ENCODE peak calls at places on chromosome 11, in five cellular contexts. One of them, this sample, is unnamed. For H4K20me1, the result is how much of the 10 kb centered on the place peaks cover.

GRCh38 chr11:116534270-116534975 is 238.4 kb downstream of the BUD13 start:
- DNase-seq in keratinocyte: no peak
- DNase-seq in fibroblast of lung: no peak
- DNase-seq in GM23248: no peak
- DNase-seq in MM.1S: no peak
- DNase-seq in this sample: no peak

GRCh38 chr11:118060879-118061278 is 16.0 kb upstream of the TMPRSS4 start:
- DNase-seq in MM.1S: no peak
- DNase-seq in GM23248: no peak
- DNase-seq in keratinocyte: no peak
- DNase-seq in fibroblast of lung: no peak
- DNase-seq in this sample: no peak

GRCh38 chr11:68257477-68258362 is 14.1 kb downstream of the C11orf24 start:
- DNase-seq in MM.1S: peak
- DNase-seq in GM23248: peak
- DNase-seq in fibroblast of lung: peak
- DNase-seq in keratinocyte: peak
- DNase-seq in this sample: peak

GRCh38 chr11:75802913-75803820 is 11.8 kb upstream of the UVRAG start:
- DNase-seq in GM23248: peak
- DNase-seq in keratinocyte: no peak
- DNase-seq in MM.1S: peak
- DNase-seq in fibroblast of lung: peak
- DNase-seq in this sample: peak

GRCh38 chr11:1303196-1303821 is 6.1 kb downstream of the TOLLIP start:
- DNase-seq in MM.1S: no peak
- DNase-seq in GM23248: peak
- DNase-seq in keratinocyte: peak
- DNase-seq in fibroblast of lung: peak
- DNase-seq in this sample: no peak

GRCh38 chr11:118605116-118605867 is 2.1 kb upstream of the PHLDB1 start:
- DNase-seq in MM.1S: no peak
- DNase-seq in fibroblast of lung: peak
- DNase-seq in keratinocyte: no peak
- DNase-seq in GM23248: peak
- DNase-seq in this sample: no peak

GRCh38 chr11:763549-764321 is 13.6 kb downstream of the GATD1 start:
- DNase-seq in GM23248: no peak
- DNase-seq in MM.1S: peak
- DNase-seq in fibroblast of lung: no peak
- DNase-seq in keratinocyte: no peak
- DNase-seq in this sample: no peak

GRCh38 chr11:9953994-9954626 is 290.2 kb downstream of the SWAP70 start:
- DNase-seq in fibroblast of lung: no peak
- DNase-seq in keratinocyte: no peak
- DNase-seq in GM23248: peak
- DNase-seq in MM.1S: no peak
- DNase-seq in this sample: no peak

GRCh38 chr11:113317297-113317696 is 2.9 kb downstream of the TTC12 start:
- DNase-seq in keratinocyte: no peak
- DNase-seq in GM23248: no peak
- DNase-seq in MM.1S: no peak
- DNase-seq in fibroblast of lung: no peak
- DNase-seq in this sample: no peak

GRCh38 chr11:10392680-10393079 is 62.4 kb upstream of the AMPD3 start:
- DNase-seq in fibroblast of lung: peak
- DNase-seq in GM23248: peak
- DNase-seq in MM.1S: no peak
- DNase-seq in keratinocyte: no peak
- DNase-seq in this sample: no peak

GRCh38 chr11:20194470-20194869 is 34.2 kb upstream of the DBX1 start:
- DNase-seq in fibroblast of lung: no peak
- DNase-seq in GM23248: no peak
- DNase-seq in keratinocyte: no peak
- DNase-seq in MM.1S: no peak
- DNase-seq in this sample: no peak

GRCh38 chr11:68214173-68215086 is 1.3 kb upstream of the KMT5B start:
- DNase-seq in MM.1S: no peak
- DNase-seq in keratinocyte: no peak
- DNase-seq in GM23248: peak
- DNase-seq in fibroblast of lung: no peak
- DNase-seq in this sample: no peak

GRCh38 chr11:133134561-133135173 is 397.6 kb downstream of the OPCML start:
- DNase-seq in keratinocyte: peak
- DNase-seq in GM23248: peak
- DNase-seq in MM.1S: peak
- DNase-seq in fibroblast of lung: peak
- DNase-seq in this sample: peak

GRCh38 chr11:66465371-66466224 is 1.1 kb upstream of the PELI3 start:
- DNase-seq in GM23248: no peak
- DNase-seq in keratinocyte: no peak
- DNase-seq in MM.1S: no peak
- DNase-seq in fibroblast of lung: no peak
- DNase-seq in this sample: peak
- H3K9ac ChIP-seq in GM23248: peak
- H3K9ac ChIP-seq in keratinocyte: peak
- H3K9ac ChIP-seq in MM.1S: no peak
- H3K9ac ChIP-seq in fibroblast of lung: no peak
- H3K9ac ChIP-seq in this sample: peak

GRCh38 chr11:2390871-2391662 is 9.5 kb upstream of the TSSC4 start:
- DNase-seq in fibroblast of lung: peak
- DNase-seq in keratinocyte: no peak
- DNase-seq in GM23248: peak
- DNase-seq in MM.1S: no peak
- DNase-seq in this sample: peak

GRCh38 chr11:2388431-2389024 is 11.4 kb downstream of the CD81 start:
- DNase-seq in keratinocyte: no peak
- DNase-seq in fibroblast of lung: no peak
- DNase-seq in MM.1S: no peak
- DNase-seq in GM23248: no peak
- DNase-seq in this sample: peak

GRCh38 chr11:2391663-2391975 is 8.9 kb upstream of the TSSC4 start:
- DNase-seq in keratinocyte: no peak
- DNase-seq in MM.1S: no peak
- DNase-seq in fibroblast of lung: no peak
- DNase-seq in GM23248: no peak
- DNase-seq in this sample: no peak

GRCh38 chr11:2389344-2390026 is 11.1 kb upstream of the TSSC4 start:
- DNase-seq in MM.1S: no peak
- DNase-seq in GM23248: no peak
- DNase-seq in fibroblast of lung: no peak
- DNase-seq in keratinocyte: no peak
- DNase-seq in this sample: peak

GRCh38 chr11:2390091-2390870 is 10.3 kb upstream of the TSSC4 start:
- DNase-seq in fibroblast of lung: no peak
- DNase-seq in MM.1S: no peak
- DNase-seq in keratinocyte: no peak
- DNase-seq in GM23248: no peak
- DNase-seq in this sample: peak
- H4K20me1 ChIP-seq in fibroblast of lung: under half
- H4K20me1 ChIP-seq in MM.1S: under half
- H4K20me1 ChIP-seq in keratinocyte: under half
- H4K20me1 ChIP-seq in GM23248: under half
- H4K20me1 ChIP-seq in this sample: under half

GRCh38 chr11:61359541-61359940 is 2.1 kb downstream of the CYB561A3 start:
- DNase-seq in fibroblast of lung: no peak
- DNase-seq in keratinocyte: no peak
- DNase-seq in MM.1S: no peak
- DNase-seq in GM23248: no peak
- DNase-seq in this sample: no peak
- H3K9ac ChIP-seq in fibroblast of lung: no peak
- H3K9ac ChIP-seq in keratinocyte: no peak
- H3K9ac ChIP-seq in MM.1S: no peak
- H3K9ac ChIP-seq in GM23248: no peak
- H3K9ac ChIP-seq in this sample: peak

GRCh38 chr11:72746821-72747220 is 5.4 kb downstream of the ARAP1 start:
- DNase-seq in keratinocyte: no peak
- DNase-seq in fibroblast of lung: no peak
- DNase-seq in MM.1S: no peak
- DNase-seq in GM23248: no peak
- DNase-seq in this sample: no peak
- H4K20me1 ChIP-seq in keratinocyte: under half
- H4K20me1 ChIP-seq in fibroblast of lung: under half
- H4K20me1 ChIP-seq in MM.1S: under half
- H4K20me1 ChIP-seq in GM23248: under half
- H4K20me1 ChIP-seq in this sample: under half

GRCh38 chr11:7673724-7674434 is 579 bp upstream of the CYB5R2 start:
- DNase-seq in GM23248: peak
- DNase-seq in keratinocyte: no peak
- DNase-seq in MM.1S: no peak
- DNase-seq in fibroblast of lung: no peak
- DNase-seq in this sample: no peak
- H3K9ac ChIP-seq in GM23248: peak
- H3K9ac ChIP-seq in keratinocyte: peak
- H3K9ac ChIP-seq in MM.1S: no peak
- H3K9ac ChIP-seq in fibroblast of lung: peak
- H3K9ac ChIP-seq in this sample: no peak

GRCh38 chr11:62996271-62996670 is 11.5 kb upstream of the SLC22A6 start:
- DNase-seq in GM23248: no peak
- DNase-seq in fibroblast of lung: no peak
- DNase-seq in MM.1S: no peak
- DNase-seq in keratinocyte: no peak
- DNase-seq in this sample: no peak
- H4K20me1 ChIP-seq in GM23248: under half
- H4K20me1 ChIP-seq in fibroblast of lung: under half
- H4K20me1 ChIP-seq in MM.1S: under half
- H4K20me1 ChIP-seq in keratinocyte: under half
- H4K20me1 ChIP-seq in this sample: under half

DNA sequence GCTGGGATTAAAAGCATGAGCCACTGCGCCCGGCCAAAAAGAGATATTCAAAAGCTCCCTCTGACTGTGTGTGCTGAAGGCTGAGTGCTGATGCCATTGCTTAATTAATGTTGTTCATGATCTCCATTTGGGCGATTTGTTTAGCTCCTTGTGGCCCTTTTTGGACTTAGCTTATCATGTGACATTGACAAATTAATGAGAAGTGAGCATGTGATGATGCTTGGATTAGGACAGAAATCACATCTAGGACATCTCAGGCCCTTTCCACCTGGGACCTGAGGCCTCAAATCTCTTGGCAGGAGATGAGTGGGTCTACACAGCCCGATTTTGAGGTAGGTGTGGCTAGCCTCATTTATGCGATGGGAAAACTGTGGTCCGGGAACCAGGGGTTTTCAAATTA is 10.4 kb downstream of the EHF start:
- DNase-seq in GM23248: no peak
- DNase-seq in fibroblast of lung: no peak
- DNase-seq in MM.1S: no peak
- DNase-seq in keratinocyte: no peak
- DNase-seq in this sample: no peak
- H3K9ac ChIP-seq in GM23248: no peak
- H3K9ac ChIP-seq in fibroblast of lung: no peak
- H3K9ac ChIP-seq in MM.1S: no peak
- H3K9ac ChIP-seq in keratinocyte: peak
- H3K9ac ChIP-seq in this sample: no peak

GRCh38 chr11:65437436-65438227 is 15.0 kb downstream of the NEAT1 start:
- DNase-seq in MM.1S: no peak
- DNase-seq in keratinocyte: no peak
- DNase-seq in GM23248: peak
- DNase-seq in fibroblast of lung: no peak
- DNase-seq in this sample: peak

GRCh38 chr11:65435330-65435931 is 12.8 kb downstream of the NEAT1 start:
- DNase-seq in keratinocyte: no peak
- DNase-seq in GM23248: peak
- DNase-seq in MM.1S: no peak
- DNase-seq in fibroblast of lung: no peak
- DNase-seq in this sample: peak

GRCh38 chr11:65435981-65436411 is 13.4 kb downstream of the NEAT1 start:
- DNase-seq in MM.1S: peak
- DNase-seq in fibroblast of lung: no peak
- DNase-seq in keratinocyte: no peak
- DNase-seq in GM23248: peak
- DNase-seq in this sample: peak

GRCh38 chr11:65434667-65435179 is 12.1 kb downstream of the NEAT1 start:
- DNase-seq in keratinocyte: no peak
- DNase-seq in MM.1S: no peak
- DNase-seq in fibroblast of lung: no peak
- DNase-seq in GM23248: peak
- DNase-seq in this sample: peak

DNA sequence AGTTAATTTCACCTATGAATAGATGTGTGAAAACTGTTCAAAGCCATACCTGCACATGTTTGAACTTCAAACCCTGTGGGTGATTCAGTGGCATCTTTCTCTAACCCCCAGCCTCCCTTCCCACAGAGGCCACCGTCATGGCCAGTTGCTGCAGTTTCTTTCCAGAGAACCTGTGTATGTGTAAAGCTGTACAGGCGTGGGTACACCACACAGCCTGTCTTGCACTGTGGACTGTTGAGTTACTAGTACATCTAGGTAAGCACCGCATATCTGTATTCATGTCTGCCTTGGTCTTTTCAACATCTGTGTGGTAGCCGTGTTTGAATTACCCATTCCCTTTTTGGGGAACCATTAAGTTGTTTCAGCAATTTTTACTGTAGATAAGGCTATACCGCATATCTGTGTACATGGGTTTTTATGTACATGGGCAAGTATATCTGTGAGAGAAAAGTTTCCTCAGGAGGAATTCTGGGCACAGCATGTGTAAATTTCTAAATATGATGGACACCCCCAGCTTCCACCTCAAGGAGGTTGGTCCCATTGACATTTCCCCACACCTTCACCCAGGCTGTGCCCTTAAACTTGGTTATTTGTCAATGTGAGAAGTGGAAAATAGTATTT is 13.9 kb downstream of the NEAT1 start:
- DNase-seq in MM.1S: no peak
- DNase-seq in GM23248: peak
- DNase-seq in keratinocyte: no peak
- DNase-seq in fibroblast of lung: no peak
- DNase-seq in this sample: peak
- H4K20me1 ChIP-seq in MM.1S: under half
- H4K20me1 ChIP-seq in GM23248: half or more
- H4K20me1 ChIP-seq in keratinocyte: under half
- H4K20me1 ChIP-seq in fibroblast of lung: under half
- H4K20me1 ChIP-seq in this sample: under half

This sample was measured in Karpas-422.